ENCODE peak calls at places on chromosome 21, in four cellular contexts. Z, T, Y and U are unnamed samples.

GRCh38 chr21:41802684-41803083 is 35.8 kb upstream of the RIPK4 start:
- DNase-seq in Z (no peak), T (peak), Y (no peak), U (no peak)

GRCh38 chr21:34204481-34205439 is 131.4 kb downstream of the MRPS6 start:
- DNase-seq in Z (no peak), T (no peak), Y (no peak), U (no peak)

GRCh38 chr21:18477059-18477458 is 73.5 kb upstream of the TMPRSS15 start:
- DNase-seq in Z (no peak), T (no peak), Y (no peak), U (no peak)

GRCh38 chr21:44989538-44989888 is 49.7 kb downstream of the SLX9 start:
- DNase-seq in Z (no peak), T (no peak), Y (no peak), U (no peak)

GRCh38 chr21:16587141-16587570 is 857.4 kb downstream of the USP25 start:
- DNase-seq in Z (peak), T (peak), Y (no peak), U (no peak)

GRCh38 chr21:43740497-43741156 is 21.7 kb downstream of the PDXK start:
- DNase-seq in Z (no peak), T (peak), Y (no peak), U (no peak)

GRCh38 chr21:43873673-43874072 is 8.7 kb downstream of the AGPAT3 start:
- DNase-seq in Z (no peak), T (no peak), Y (no peak), U (no peak)

GRCh38 chr21:28590722-28591121 is 402.0 kb downstream of the LTN1 start:
- DNase-seq in Z (no peak), T (no peak), Y (no peak), U (no peak)

GRCh38 chr21:33230518-33231324 is 983 bp downstream of the IFNAR2 start:
- DNase-seq in Z (peak), T (peak), Y (peak), U (peak)

GRCh38 chr21:43268804-43269186 is 100.0 kb downstream of the CRYAA start:
- DNase-seq in Z (no peak), T (no peak), Y (no peak), U (no peak)

GRCh38 chr21:43658094-43658725 is 1.1 kb downstream of the HSF2BP start:
- DNase-seq in Z (no peak), T (no peak), Y (no peak), U (no peak)

GRCh38 chr21:41777934-41778815 is 11.3 kb upstream of the RIPK4 start:
- DNase-seq in Z (peak), T (peak), Y (no peak), U (no peak)

GRCh38 chr21:42525228-42525604 is 11.6 kb downstream of the SLC37A1 start:
- DNase-seq in Z (no peak), T (no peak), Y (no peak), U (no peak)

GRCh38 chr21:24634749-24635148 is 972.5 kb downstream of the MRPL39 start:
- DNase-seq in Z (no peak), T (no peak), Y (no peak), U (no peak)

GRCh38 chr21:27104749-27105439 is 138.0 kb upstream of the ADAMTS5 start:
- DNase-seq in Z (no peak), T (no peak), Y (no peak), U (no peak)

GRCh38 chr21:25373126-25374082 is 233.9 kb downstream of the MRPL39 start:
- DNase-seq in Z (no peak), T (no peak), Y (no peak), U (no peak)

GRCh38 chr21:43188181-43188580 is 19.4 kb downstream of the CRYAA start:
- DNase-seq in Z (no peak), T (no peak), Y (no peak), U (no peak)

GRCh38 chr21:17441370-17441769 is 71.5 kb upstream of the CXADR start:
- DNase-seq in Z (no peak), T (no peak), Y (no peak), U (no peak)

GRCh38 chr21:34762761-34763160 is 94.0 kb downstream of the CLIC6 start:
- DNase-seq in Z (no peak), T (no peak), Y (no peak), U (no peak)